ENCODE peak calls at places on chromosomes 2 and 18, in nine cellular contexts. A, H, C, W, M, Z, R, P and U are unnamed samples.

GRCh38 chr2:140658766-140659165 is 1472.0 kb downstream of the LRP1B start:
- DNase-seq in A (peak; percentile 50), C (no peak), H (no peak), W (no peak), Z (no peak), R (no peak), M (no peak), P (no peak), U (no peak)

GRCh38 chr2:196226058-196226747 is 54.8 kb upstream of the STK17B start:
- DNase-seq in C (no peak), R (no peak), P (no peak), A (no peak), Z (no peak), M (no peak), W (no peak), H (no peak), U (no peak)

GRCh38 chr2:3198119-3198518 is 179.5 kb downstream of the EIPR1 start:
- DNase-seq in H (no peak), Z (no peak), A (no peak), R (peak; percentile 39), P (no peak), M (no peak), C (peak; percentile 85), W (no peak), U (no peak)

GRCh38 chr2:174195253-174195652 is 53.1 kb downstream of the OLA1 start:
- DNase-seq in R (no peak), A (no peak), W (no peak), C (no peak), M (no peak), H (no peak), P (no peak), Z (no peak), U (no peak)

GRCh38 chr2:33421820-33422219 is 54.6 kb upstream of the RASGRP3 start:
- DNase-seq in Z (no peak), M (no peak), R (no peak), C (no peak), P (no peak), H (no peak), A (no peak), W (no peak), U (no peak)

GRCh38 chr18:63216911-63217311 is 102.7 kb downstream of the BCL2 start:
- DNase-seq in R (no peak), H (no peak), M (no peak), C (no peak), Z (no peak), P (no peak), W (no peak), A (no peak), U (no peak)

GRCh38 chr2:173574713-173575112 is 220.0 kb downstream of the CDCA7 start:
- DNase-seq in Z (no peak), H (no peak), R (no peak), M (no peak), C (no peak), A (no peak), W (no peak), P (no peak), U (no peak)

GRCh38 chr2:64876137-64876647 is 113.0 kb upstream of the SLC1A4 start:
- DNase-seq in W (no peak), A (no peak), P (peak; percentile 74), M (no peak), H (no peak), Z (no peak), C (peak; percentile 71), R (no peak), U (no peak)

GRCh38 chr2:201520201-201520600 is 68.7 kb downstream of the STRADB start:
- DNase-seq in C (no peak), A (no peak), P (no peak), Z (no peak), W (no peak), H (no peak), M (no peak), R (no peak), U (no peak)

GRCh38 chr18:58335223-58335622 is 291.2 kb downstream of the NEDD4L start:
- DNase-seq in H (no peak), M (no peak), W (no peak), P (no peak), C (peak; percentile 23), Z (no peak), A (peak; percentile 63), R (no peak), U (no peak)

GRCh38 chr2:189412330-189412953 is 28.8 kb upstream of the WDR75 start:
- DNase-seq in H (peak; percentile 34), A (peak; percentile 11), W (no peak), Z (no peak), C (peak; percentile 47), P (no peak), M (no peak), R (peak; percentile 52), U (no peak)

GRCh38 chr18:79496978-79497637 is 101.4 kb downstream of the NFATC1 start:
- DNase-seq in A (peak; percentile 87), P (no peak), C (no peak), R (no peak), W (no peak), Z (no peak), H (no peak), M (peak; percentile 64), U (no peak)

GRCh38 chr18:50312296-50313030 is 25.0 kb upstream of the CXXC1 start:
- DNase-seq in A (no peak), R (no peak), W (no peak), P (no peak), Z (no peak), H (no peak), C (no peak), M (no peak), U (no peak)

GRCh38 chr18:58605027-58606020 is 23.6 kb downstream of the ALPK2 start:
- DNase-seq in A (no peak), Z (no peak), W (no peak), R (peak; percentile 66), M (no peak), C (no peak), H (no peak), P (no peak), U (no peak)

GRCh38 chr18:57915241-57915640 is 112.1 kb upstream of the ATP8B1 start:
- DNase-seq in P (no peak), Z (no peak), M (no peak), C (no peak), A (peak; percentile 22), H (no peak), W (no peak), R (no peak), U (no peak)

GRCh38 chr2:42569116-42569711 is 782 bp downstream of the MTA3 start:
- DNase-seq in H (no peak), W (no peak), C (peak; percentile 17), Z (no peak), M (no peak), A (no peak), P (no peak), R (peak; percentile 21), U (peak; percentile 12)

GRCh38 chr2:222024934-222025890 is 273.6 kb downstream of the PAX3 start:
- DNase-seq in A (peak; percentile 57), C (peak; percentile 84), P (no peak), W (no peak), M (no peak), R (no peak), H (no peak), Z (no peak), U (no peak)

GRCh38 chr18:61727241-61727640 is 165.6 kb downstream of the RNF152 start:
- DNase-seq in R (no peak), M (no peak), Z (no peak), W (no peak), H (no peak), P (no peak), A (no peak), C (no peak), U (no peak)

GRCh38 chr2:31813016-31813415 is 197.8 kb downstream of the MEMO1 start:
- DNase-seq in A (no peak), R (no peak), Z (no peak), W (no peak), H (no peak), M (no peak), P (no peak), C (no peak), U (no peak)

GRCh38 chr18:26943906-26944305 is 78.4 kb upstream of the AQP4 start:
- DNase-seq in Z (no peak), A (no peak), C (no peak), R (no peak), W (no peak), M (no peak), H (no peak), P (no peak), U (no peak)

GRCh38 chr2:169966449-169966848 is 139.2 kb downstream of the UBR3 start:
- DNase-seq in A (no peak), P (no peak), W (no peak), M (no peak), H (no peak), Z (no peak), C (no peak), R (no peak), U (no peak)

GRCh38 chr18:79460445-79461300 is 64.9 kb downstream of the NFATC1 start:
- DNase-seq in W (peak; percentile 74), Z (no peak), M (no peak), C (no peak), A (no peak), P (no peak), H (no peak), R (no peak), U (no peak)

GRCh38 chr18:75473316-75473715 is 45.8 kb upstream of the SMIM21 start:
- DNase-seq in Z (no peak), R (no peak), A (no peak), H (no peak), W (no peak), C (no peak), M (no peak), P (no peak), U (no peak)

GRCh38 chr2:84417453-84417852 is 41.6 kb downstream of the SUCLG1 start:
- DNase-seq in R (no peak), C (no peak), M (no peak), H (no peak), W (no peak), P (no peak), Z (no peak), A (no peak), U (no peak)

GRCh38 chr2:100182494-100183355 is 40.3 kb upstream of the AFF3 start:
- DNase-seq in Z (no peak), R (no peak), W (no peak), A (peak; percentile 21), C (peak; percentile 44), P (no peak), H (no peak), M (no peak), U (no peak)

GRCh38 chr2:235639885-235640284 is 146.0 kb downstream of the AGAP1 start:
- DNase-seq in P (no peak), R (no peak), W (no peak), C (no peak), Z (no peak), A (no peak), M (no peak), H (no peak), U (no peak)

GRCh38 chr18:35442701-35443100 is 55.1 kb downstream of the INO80C start:
- DNase-seq in W (no peak), A (no peak), P (no peak), R (no peak), Z (no peak), M (no peak), C (no peak), H (no peak), U (no peak)

GRCh38 chr2:2735041-2735440 is 404.0 kb upstream of the MYT1L start:
- DNase-seq in A (no peak), C (no peak), P (no peak), M (no peak), R (no peak), Z (no peak), W (no peak), H (no peak), U (no peak)

GRCh38 chr2:230871361-230872150 is 6.8 kb downstream of the ITM2C start:
- DNase-seq in W (no peak), H (no peak), M (peak; percentile 66), A (no peak), R (no peak), P (no peak), C (no peak), Z (no peak), U (no peak)

GRCh38 chr2:102276549-102277201 is 34.7 kb upstream of the IL1RL1 start:
- DNase-seq in R (no peak), M (no peak), C (no peak), H (no peak), Z (no peak), P (no peak), A (no peak), W (no peak), U (no peak)

GRCh38 chr2:198000417-198000816 is 196.0 kb downstream of the PLCL1 start:
- DNase-seq in C (no peak), Z (no peak), H (no peak), R (no peak), M (no peak), A (no peak), W (no peak), P (no peak), U (no peak)